ENCODE peak calls at places on chromosomes 6 and 20, in six cellular contexts. E, J, F, T, D and R are unnamed samples.

GRCh38 chr6:16635810-16636602 is 125.3 kb downstream of the ATXN1 start:
- DNase-seq in E (no peak), J (peak), F (peak), T (no peak), D (peak), R (no peak)

GRCh38 chr6:112061605-112062004 is 7.7 kb downstream of the CCN6 start:
- DNase-seq in E (no peak), J (no peak), F (no peak), T (no peak), D (no peak), R (no peak)

GRCh38 chr6:78589426-78589825 is 277.9 kb upstream of the IRAK1BP1 start:
- DNase-seq in E (no peak), J (no peak), F (no peak), T (no peak), D (no peak), R (no peak)

GRCh38 chr20:63980806-63981728 is at the start of gene PRPF6:
- DNase-seq in E (peak), J (peak), F (peak), T (peak), D (peak), R (peak)

GRCh38 chr20:3093861-3094361 is 9.4 kb upstream of the AVP start:
- DNase-seq in E (no peak), J (no peak), F (no peak), T (no peak), D (no peak), R (no peak)

GRCh38 chr20:38875170-38875993 is 50.8 kb upstream of the FAM83D start:
- DNase-seq in E (peak), J (no peak), F (peak), T (peak), D (no peak), R (peak)

GRCh38 chr6:127879685-127880084 is 21.2 kb downstream of the THEMIS start:
- DNase-seq in E (no peak), J (no peak), F (no peak), T (no peak), D (peak), R (no peak)

GRCh38 chr6:47483516-47483852 is 5.9 kb downstream of the CD2AP start:
- DNase-seq in E (no peak), J (no peak), F (no peak), T (no peak), D (no peak), R (no peak)

GRCh38 chr6:43981363-43981990 is 145.8 kb downstream of the MRPL14 start:
- DNase-seq in E (no peak), J (no peak), F (no peak), T (no peak), D (no peak), R (no peak)

GRCh38 chr6:72420409-72420808 is 201.5 kb upstream of the KCNQ5 start:
- DNase-seq in E (no peak), J (no peak), F (no peak), T (no peak), D (no peak), R (no peak)

GRCh38 chr20:37207176-37207575 is 27.8 kb upstream of the MROH8 start:
- DNase-seq in E (no peak), J (no peak), F (no peak), T (no peak), D (no peak), R (no peak)

GRCh38 chr6:132798820-132799538 is 542 bp upstream of the SLC18B1 start:
- DNase-seq in E (peak), J (peak), F (peak), T (peak), D (no peak), R (peak)

GRCh38 chr6:108820011-108820410 is 28.2 kb upstream of the ARMC2 start:
- DNase-seq in E (no peak), J (no peak), F (no peak), T (no peak), D (no peak), R (no peak)

GRCh38 chr6:100078509-100078908 is 84.5 kb upstream of the MCHR2 start:
- DNase-seq in E (no peak), J (peak), F (no peak), T (no peak), D (peak), R (no peak)

GRCh38 chr20:3068986-3069900 is 2.2 kb upstream of the OXT start:
- DNase-seq in E (no peak), J (peak), F (no peak), T (no peak), D (no peak), R (no peak)

GRCh38 chr20:51536116-51537069 is 6.1 kb downstream of the NFATC2 start:
- DNase-seq in E (no peak), J (no peak), F (no peak), T (no peak), D (no peak), R (no peak)

GRCh38 chr20:41223112-41223511 is 85.8 kb downstream of the PLCG1 start:
- DNase-seq in E (no peak), J (no peak), F (no peak), T (no peak), D (no peak), R (no peak)

GRCh38 chr6:147170269-147170668 is 33.9 kb upstream of the STXBP5 start:
- DNase-seq in E (no peak), J (no peak), F (no peak), T (no peak), D (no peak), R (no peak)

GRCh38 chr6:44381739-44382138 is 5.8 kb upstream of the CDC5L start:
- DNase-seq in E (no peak), J (peak), F (no peak), T (no peak), D (no peak), R (no peak)

GRCh38 chr6:2970753-2971419 is 481 bp downstream of the SERPINB6 start:
- DNase-seq in E (no peak), J (no peak), F (no peak), T (peak), D (no peak), R (peak)

GRCh38 chr20:2909953-2910352 is 36.7 kb downstream of the PTPRA start:
- DNase-seq in E (no peak), J (no peak), F (no peak), T (no peak), D (no peak), R (no peak)

GRCh38 chr20:25341716-25342680 is 48.6 kb downstream of the ABHD12 start:
- DNase-seq in E (no peak), J (no peak), F (no peak), T (no peak), D (no peak), R (no peak)

GRCh38 chr20:47208534-47209174 is 147.8 kb downstream of the ZMYND8 start:
- DNase-seq in E (no peak), J (no peak), F (no peak), T (no peak), D (no peak), R (no peak)

GRCh38 chr20:57908226-57908625 is 198.4 kb upstream of the PMEPA1 start:
- DNase-seq in E (no peak), J (no peak), F (no peak), T (no peak), D (no peak), R (no peak)

GRCh38 chr6:37489697-37490336 is 9.9 kb downstream of the CCDC167 start:
- DNase-seq in E (no peak), J (peak), F (no peak), T (no peak), D (no peak), R (no peak)

GRCh38 chr6:167712332-167713087 is 114.2 kb upstream of the AFDN start:
- DNase-seq in E (no peak), J (no peak), F (no peak), T (no peak), D (no peak), R (no peak)

GRCh38 chr6:72424476-72424875 is 197.4 kb upstream of the KCNQ5 start:
- DNase-seq in E (no peak), J (no peak), F (no peak), T (no peak), D (no peak), R (no peak)

GRCh38 chr6:52063584-52064400 is 23.6 kb downstream of the PKHD1 start:
- DNase-seq in E (peak), J (peak), F (peak), T (peak), D (peak), R (peak)

DNA sequence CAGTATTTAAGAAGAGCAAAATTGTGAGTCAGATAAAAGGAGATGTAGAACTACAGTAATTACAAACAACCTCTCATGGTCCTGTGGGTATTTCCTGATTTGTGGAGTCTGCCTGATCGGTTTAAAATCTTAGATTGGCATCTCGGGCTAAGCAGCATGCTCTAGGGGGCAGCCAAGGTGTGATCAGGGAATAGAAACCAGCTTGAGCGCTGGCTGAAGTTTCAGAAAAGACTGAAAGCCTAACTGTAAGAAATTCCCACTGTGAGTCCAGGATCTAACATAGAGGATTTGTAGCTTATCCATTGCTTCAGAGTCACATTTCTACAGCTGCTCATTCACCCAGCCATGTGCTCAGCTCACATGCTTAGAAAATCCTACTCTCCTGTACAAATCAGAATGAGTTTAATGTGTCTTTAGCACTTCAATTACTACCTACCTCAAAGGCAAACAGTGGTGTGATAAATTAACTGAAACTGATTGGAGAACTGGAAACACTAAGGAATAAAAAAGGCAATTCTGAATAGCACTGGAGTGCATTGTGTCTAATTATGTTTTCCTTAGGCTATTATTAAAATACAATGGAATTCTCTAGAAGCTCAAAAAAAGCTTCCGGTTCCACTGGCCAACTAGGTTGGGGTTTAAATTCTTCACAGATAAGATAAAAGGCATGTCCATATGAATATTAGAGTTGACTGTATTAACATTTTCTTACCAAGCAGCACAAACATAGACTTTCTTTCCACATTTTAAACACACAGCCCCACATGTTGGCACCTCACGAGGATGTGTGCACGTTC is 73.8 kb upstream of the MPC1 start:
- DNase-seq in E (no peak), J (no peak), F (peak), T (no peak), D (no peak), R (no peak)
- TF ChIP-seq TAF1 in E (no peak), J (no peak), F (no peak), T (no peak), D (no peak), R (no peak)

GRCh38 chr6:30612687-30613248 is 4.3 kb downstream of the PPP1R10 start:
- DNase-seq in E (no peak), J (no peak), F (no peak), T (no peak), D (no peak), R (no peak)
- TF ChIP-seq POLR2A in E (no peak), J (no peak), F (peak), T (peak), D (no peak), R (no peak)

GRCh38 chr6:154624038-154624599 is 109.1 kb upstream of the SCAF8 start:
- DNase-seq in E (no peak), J (no peak), F (no peak), T (no peak), D (no peak), R (no peak)

GRCh38 chr6:154621611-154622010 is 111.1 kb upstream of the CNKSR3 start:
- DNase-seq in E (no peak), J (no peak), F (no peak), T (no peak), D (no peak), R (no peak)

GRCh38 chr6:154619183-154619582 is 108.7 kb upstream of the CNKSR3 start:
- DNase-seq in E (no peak), J (no peak), F (no peak), T (no peak), D (no peak), R (no peak)

GRCh38 chr6:154623391-154623790 is 109.8 kb upstream of the SCAF8 start:
- DNase-seq in E (no peak), J (no peak), F (no peak), T (no peak), D (no peak), R (no peak)

GRCh38 chr6:154622618-154623336 is 110.4 kb upstream of the SCAF8 start:
- DNase-seq in E (no peak), J (no peak), F (no peak), T (no peak), D (no peak), R (no peak)
- TF ChIP-seq TAF1 in E (no peak), J (no peak), F (no peak), T (no peak), D (no peak), R (no peak)

GRCh38 chr6:161257778-161258457 is 15.9 kb downstream of the AGPAT4 start:
- DNase-seq in E (no peak), J (no peak), F (no peak), T (no peak), D (no peak), R (no peak)
- TF ChIP-seq POLR2A in E (no peak), J (no peak), F (no peak), T (no peak), D (no peak), R (no peak)

GRCh38 chr20:50320910-50321796 is 130.5 kb downstream of the CEBPB start:
- DNase-seq in E (no peak), J (peak), F (no peak), T (peak), D (peak), R (no peak)
- TF ChIP-seq TAF1 in E (no peak), J (peak), F (no peak), T (no peak), D (peak), R (no peak)

GRCh38 chr6:11830105-11830504 is 51.5 kb upstream of the ADTRP start:
- DNase-seq in E (no peak), J (no peak), F (no peak), T (no peak), D (no peak), R (no peak)
- TF ChIP-seq POLR2A in E (no peak), J (no peak), F (no peak), T (no peak), D (no peak), R (no peak)